ENCODE peak calls at places on chromosome 10, in eight cellular contexts. One of them, this sample, is unnamed.

GRCh38 chr10:121580276-121581116 is 17.7 kb downstream of the FGFR2 start:
- DNase-seq in ureter: no peak
- DNase-seq in AG09319: no peak
- DNase-seq in GM12865: no peak
- DNase-seq in T-helper 2 cell treated with Interferon-gamma antibody and Interleukin-4, amounts not matched to agents 5 μg/mL and 100 μg/mL, for 36 hours: no peak
- DNase-seq in nephron progenitor cell: no peak
- DNase-seq in NCI-H460: no peak
- DNase-seq in activated naive CD4-positive, alpha-beta T cell treated with Interleukin-2 at 50 U/mL for 16 hours: no peak
- DNase-seq in this sample: no peak

GRCh38 chr10:120727001-120727400 is 124.2 kb upstream of the WDR11 start:
- DNase-seq in NCI-H460: no peak
- DNase-seq in nephron progenitor cell: no peak
- DNase-seq in activated naive CD4-positive, alpha-beta T cell treated with Interleukin-2 at 50 U/mL for 16 hours: no peak
- DNase-seq in T-helper 2 cell treated with Interferon-gamma antibody and Interleukin-4, amounts not matched to agents 5 μg/mL and 100 μg/mL, for 36 hours: no peak
- DNase-seq in GM12865: no peak
- DNase-seq in ureter: no peak
- DNase-seq in AG09319: no peak
- DNase-seq in this sample: no peak

GRCh38 chr10:32104622-32105509 is 48.6 kb upstream of the KIF5B start:
- DNase-seq in ureter: no peak
- DNase-seq in AG09319: no peak
- DNase-seq in nephron progenitor cell: no peak
- DNase-seq in T-helper 2 cell treated with Interferon-gamma antibody and Interleukin-4, amounts not matched to agents 5 μg/mL and 100 μg/mL, for 36 hours: no peak
- DNase-seq in GM12865: no peak
- DNase-seq in NCI-H460: no peak
- DNase-seq in activated naive CD4-positive, alpha-beta T cell treated with Interleukin-2 at 50 U/mL for 16 hours: no peak
- DNase-seq in this sample: no peak

GRCh38 chr10:124074471-124075109 is 18.8 kb downstream of the CHST15 start:
- DNase-seq in activated naive CD4-positive, alpha-beta T cell treated with Interleukin-2 at 50 U/mL for 16 hours: no peak
- DNase-seq in T-helper 2 cell treated with Interferon-gamma antibody and Interleukin-4, amounts not matched to agents 5 μg/mL and 100 μg/mL, for 36 hours: no peak
- DNase-seq in ureter: no peak
- DNase-seq in NCI-H460: no peak
- DNase-seq in AG09319: no peak
- DNase-seq in nephron progenitor cell: no peak
- DNase-seq in GM12865: no peak
- DNase-seq in this sample: no peak

GRCh38 chr10:112990271-112990670 is 40.2 kb downstream of the TCF7L2 start:
- DNase-seq in NCI-H460: no peak
- DNase-seq in GM12865: no peak
- DNase-seq in activated naive CD4-positive, alpha-beta T cell treated with Interleukin-2 at 50 U/mL for 16 hours: no peak
- DNase-seq in nephron progenitor cell: no peak
- DNase-seq in T-helper 2 cell treated with Interferon-gamma antibody and Interleukin-4, amounts not matched to agents 5 μg/mL and 100 μg/mL, for 36 hours: no peak
- DNase-seq in ureter: no peak
- DNase-seq in AG09319: no peak
- DNase-seq in this sample: no peak

GRCh38 chr10:89810908-89811515 is 109.6 kb downstream of the KIF20B start:
- DNase-seq in ureter: no peak
- DNase-seq in GM12865: no peak
- DNase-seq in NCI-H460: no peak
- DNase-seq in AG09319: no peak
- DNase-seq in activated naive CD4-positive, alpha-beta T cell treated with Interleukin-2 at 50 U/mL for 16 hours: no peak
- DNase-seq in nephron progenitor cell: no peak
- DNase-seq in T-helper 2 cell treated with Interferon-gamma antibody and Interleukin-4, amounts not matched to agents 5 μg/mL and 100 μg/mL, for 36 hours: no peak
- DNase-seq in this sample: no peak

GRCh38 chr10:12586724-12587123 is 237.4 kb downstream of the CAMK1D start:
- DNase-seq in AG09319: no peak
- DNase-seq in nephron progenitor cell: no peak
- DNase-seq in T-helper 2 cell treated with Interferon-gamma antibody and Interleukin-4, amounts not matched to agents 5 μg/mL and 100 μg/mL, for 36 hours: no peak
- DNase-seq in ureter: no peak
- DNase-seq in activated naive CD4-positive, alpha-beta T cell treated with Interleukin-2 at 50 U/mL for 16 hours: no peak
- DNase-seq in NCI-H460: no peak
- DNase-seq in GM12865: no peak
- DNase-seq in this sample: no peak

GRCh38 chr10:33413093-33413442 is 78.6 kb upstream of the NRP1 start:
- DNase-seq in ureter: no peak
- DNase-seq in T-helper 2 cell treated with Interferon-gamma antibody and Interleukin-4, amounts not matched to agents 5 μg/mL and 100 μg/mL, for 36 hours: no peak
- DNase-seq in activated naive CD4-positive, alpha-beta T cell treated with Interleukin-2 at 50 U/mL for 16 hours: no peak
- DNase-seq in AG09319: no peak
- DNase-seq in GM12865: no peak
- DNase-seq in nephron progenitor cell: no peak
- DNase-seq in NCI-H460: no peak
- DNase-seq in this sample: no peak

GRCh38 chr10:93417886-93418285 is 64.2 kb downstream of the MYOF start:
- DNase-seq in ureter: no peak
- DNase-seq in nephron progenitor cell: no peak
- DNase-seq in activated naive CD4-positive, alpha-beta T cell treated with Interleukin-2 at 50 U/mL for 16 hours: no peak
- DNase-seq in T-helper 2 cell treated with Interferon-gamma antibody and Interleukin-4, amounts not matched to agents 5 μg/mL and 100 μg/mL, for 36 hours: no peak
- DNase-seq in GM12865: no peak
- DNase-seq in AG09319: no peak
- DNase-seq in NCI-H460: no peak
- DNase-seq in this sample: no peak